ENCODE peak calls at places on chromosome 10, in six cellular contexts. Q, O, V, L, Z and A are unnamed samples.

GRCh38 chr10:101066146-101066889 is 4.5 kb downstream of the KAZALD1 start:
- DNase-seq in O (no peak), V (peak; percentile 36), Q (peak; percentile 73), Z (peak; percentile 92), L (peak; percentile 74), A (peak; percentile 39)

GRCh38 chr10:87925570-87925969 is 62.1 kb downstream of the PTEN start:
- DNase-seq in L (no peak), Q (no peak), V (no peak), O (no peak), Z (no peak), A (no peak)

GRCh38 chr10:62081322-62081945 is 179.9 kb downstream of the ARID5B start:
- DNase-seq in Q (no peak), L (no peak), V (no peak), Z (no peak), O (no peak), A (no peak)

GRCh38 chr10:44990302-44990655 is 10.4 kb upstream of the ZNF22 start:
- DNase-seq in Q (no peak), Z (peak; percentile 1), L (peak; percentile 76), V (no peak), O (no peak), A (no peak)

GRCh38 chr10:117413928-117414618 is 38.8 kb upstream of the PDZD8 start:
- DNase-seq in Q (no peak), V (no peak), L (no peak), O (no peak), Z (no peak), A (no peak)

GRCh38 chr10:130222381-130222780 is 86.2 kb downstream of the GLRX3 start:
- DNase-seq in L (peak; percentile 15), O (no peak), Q (no peak), Z (no peak), V (no peak), A (no peak)

GRCh38 chr10:88728107-88728763 is 22.2 kb downstream of the LIPK start:
- DNase-seq in L (peak; percentile 97), O (no peak), V (no peak), Q (no peak), Z (no peak), A (no peak)

GRCh38 chr10:6056411-6057135 is 5.6 kb downstream of the IL2RA start:
- DNase-seq in L (peak; percentile 27), Z (no peak), O (no peak), V (no peak), Q (no peak), A (no peak)

GRCh38 chr10:63346015-63346441 is 119.7 kb downstream of the JMJD1C start:
- DNase-seq in V (no peak), O (no peak), L (no peak), Q (no peak), Z (no peak), A (no peak)

GRCh38 chr10:117373848-117374505 is 1.3 kb downstream of the PDZD8 start:
- DNase-seq in Q (peak; percentile 55), V (no peak), O (no peak), Z (peak; percentile 59), L (peak; percentile 30), A (peak; percentile 23)

GRCh38 chr10:103547391-103547946 is 54.0 kb downstream of the NEURL1 start:
- DNase-seq in Q (no peak), O (no peak), V (no peak), Z (no peak), L (peak; percentile 24), A (no peak)

GRCh38 chr10:22665329-22665728 is 49.0 kb downstream of the PIP4K2A start:
- DNase-seq in L (no peak), Z (no peak), Q (no peak), V (no peak), O (no peak), A (no peak)

GRCh38 chr10:32972929-32973328 is 14.9 kb upstream of the ITGB1 start:
- DNase-seq in Q (no peak), O (no peak), L (no peak), Z (no peak), V (no peak), A (no peak)

GRCh38 chr10:25157650-25158049 is 17.2 kb upstream of the GPR158 start:
- DNase-seq in Z (no peak), O (no peak), V (no peak), Q (no peak), L (no peak), A (no peak)

GRCh38 chr10:79241990-79242619 is 105.2 kb upstream of the PPIF start:
- DNase-seq in L (peak; percentile 62), V (peak; percentile 8), O (no peak), Q (peak; percentile 75), Z (peak; percentile 55), A (peak; percentile 35)

GRCh38 chr10:80497187-80498038 is 40.3 kb upstream of the SH2D4B start:
- DNase-seq in Z (peak; percentile 56), O (no peak), Q (peak; percentile 39), V (no peak), L (no peak), A (no peak)

GRCh38 chr10:93413252-93413689 is 68.9 kb downstream of the MYOF start:
- DNase-seq in Z (no peak), Q (no peak), V (no peak), O (no peak), L (no peak), A (no peak)

GRCh38 chr10:75512534-75512933 is 81.1 kb downstream of the LRMDA start:
- DNase-seq in O (no peak), V (no peak), Q (no peak), Z (peak; percentile 8), L (peak; percentile 49), A (no peak)

GRCh38 chr10:6669269-6669859 is 89.3 kb upstream of the PRKCQ start:
- DNase-seq in Q (no peak), L (no peak), Z (peak; percentile 46), V (no peak), O (no peak), A (no peak)

GRCh38 chr10:49512121-49512809 is 26.7 kb downstream of the ERCC6 start:
- DNase-seq in O (no peak), L (no peak), Z (no peak), Q (no peak), V (no peak), A (peak; percentile 11)

GRCh38 chr10:97499561-97500296 is 1.0 kb downstream of the UBTD1 start:
- DNase-seq in V (no peak), Z (peak; percentile 53), Q (peak; percentile 84), O (no peak), L (no peak), A (no peak)

GRCh38 chr10:76302491-76302890 is 871.1 kb downstream of the LRMDA start:
- DNase-seq in O (no peak), Z (no peak), Q (no peak), V (no peak), L (no peak), A (no peak)

GRCh38 chr10:103759100-103759781 is 96.1 kb downstream of the SH3PXD2A start:
- DNase-seq in L (no peak), Z (peak; percentile 66), Q (peak; percentile 45), O (no peak), V (no peak), A (no peak)

GRCh38 chr10:18185621-18186020 is 45.4 kb downstream of the CACNB2 start:
- DNase-seq in V (no peak), O (no peak), L (no peak), Q (no peak), Z (no peak), A (no peak)

GRCh38 chr10:89314676-89315075 is 12.8 kb downstream of the IFIT2 start:
- DNase-seq in O (no peak), Q (no peak), Z (no peak), L (no peak), V (no peak), A (no peak)

GRCh38 chr10:102227050-102227449 is 951 bp downstream of the ELOVL3 start:
- DNase-seq in V (no peak), L (no peak), O (no peak), Z (no peak), Q (no peak), A (no peak)

GRCh38 chr10:23073527-23073926 is 21.9 kb upstream of the MSRB2 start:
- DNase-seq in V (no peak), Q (no peak), L (no peak), Z (no peak), O (no peak), A (no peak)

GRCh38 chr10:133444342-133445267 is 9.1 kb upstream of the SCART1 start:
- DNase-seq in V (no peak), Z (no peak), Q (no peak), O (no peak), L (no peak), A (no peak)

GRCh38 chr10:90148121-90148855 is 446.9 kb downstream of the KIF20B start:
- DNase-seq in O (no peak), Z (peak; percentile 10), L (no peak), Q (no peak), V (no peak), A (no peak)

GRCh38 chr10:10589540-10589939 is 428.1 kb upstream of the CELF2 start:
- DNase-seq in V (no peak), O (peak; percentile 55), L (no peak), Q (no peak), Z (peak; percentile 5), A (no peak)

GRCh38 chr10:83459124-83459523 is 680.2 kb upstream of the GHITM start:
- DNase-seq in V (no peak), O (no peak), L (no peak), Z (no peak), Q (no peak), A (no peak)

GRCh38 chr10:43204943-43205671 is 61.8 kb downstream of the RASGEF1A start:
- DNase-seq in L (peak; percentile 91), Z (peak; percentile 40), Q (peak; percentile 36), O (no peak), V (no peak), A (peak; percentile 27)

GRCh38 chr10:46291817-46292572 is 5.2 kb downstream of the ANTXRL start:
- DNase-seq in Z (peak; percentile 40), Q (no peak), O (no peak), L (no peak), V (no peak), A (no peak)